ENCODE peak calls at places on chromosomes 5 and 9, in eight cellular contexts. One of them, this sample, is unnamed.

GRCh38 chr9:116234091-116234490 is 80.5 kb downstream of the PAPPA start:
- DNase-seq in suprapubic skin: no peak
- DNase-seq in activated T-cell treated with anti-CD3 and anti-CD28 coated beads, Interleukin-2, amount 50 U/mL, for 4 hours: no peak
- DNase-seq in neural crest cell: no peak
- DNase-seq in activated CD4-positive, alpha-beta T cell treated with anti-CD3 and anti-CD28 coated beads, Interleukin-2, amount 50 U/mL, for 4 hours: no peak
- DNase-seq in mucosa of gallbladder: no peak
- DNase-seq in T-cell: no peak
- DNase-seq in stimulated activated CD8-positive, alpha-beta memory T cell treated with anti-CD3 and anti-CD28 coated beads, Interleukin-15, amount 100 ng/mL, for 4 hours: no peak
- DNase-seq in this sample: no peak

GRCh38 chr5:41346609-41347008 is 133.3 kb upstream of the C6 start:
- DNase-seq in suprapubic skin: no peak
- DNase-seq in activated T-cell treated with anti-CD3 and anti-CD28 coated beads, Interleukin-2, amount 50 U/mL, for 4 hours: no peak
- DNase-seq in neural crest cell: no peak
- DNase-seq in activated CD4-positive, alpha-beta T cell treated with anti-CD3 and anti-CD28 coated beads, Interleukin-2, amount 50 U/mL, for 4 hours: no peak
- DNase-seq in mucosa of gallbladder: no peak
- DNase-seq in T-cell: no peak
- DNase-seq in stimulated activated CD8-positive, alpha-beta memory T cell treated with anti-CD3 and anti-CD28 coated beads, Interleukin-15, amount 100 ng/mL, for 4 hours: no peak
- DNase-seq in this sample: no peak

GRCh38 chr5:143135832-143136551 is 267.5 kb downstream of the NR3C1 start:
- DNase-seq in suprapubic skin: no peak
- DNase-seq in activated T-cell treated with anti-CD3 and anti-CD28 coated beads, Interleukin-2, amount 50 U/mL, for 4 hours: no peak
- DNase-seq in neural crest cell: no peak
- DNase-seq in activated CD4-positive, alpha-beta T cell treated with anti-CD3 and anti-CD28 coated beads, Interleukin-2, amount 50 U/mL, for 4 hours: no peak
- DNase-seq in mucosa of gallbladder: peak
- DNase-seq in T-cell: no peak
- DNase-seq in stimulated activated CD8-positive, alpha-beta memory T cell treated with anti-CD3 and anti-CD28 coated beads, Interleukin-15, amount 100 ng/mL, for 4 hours: no peak
- DNase-seq in this sample: no peak

GRCh38 chr5:9361835-9362234 is 184.0 kb downstream of the SEMA5A start:
- DNase-seq in suprapubic skin: no peak
- DNase-seq in activated T-cell treated with anti-CD3 and anti-CD28 coated beads, Interleukin-2, amount 50 U/mL, for 4 hours: no peak
- DNase-seq in neural crest cell: peak
- DNase-seq in activated CD4-positive, alpha-beta T cell treated with anti-CD3 and anti-CD28 coated beads, Interleukin-2, amount 50 U/mL, for 4 hours: peak
- DNase-seq in mucosa of gallbladder: peak
- DNase-seq in T-cell: peak
- DNase-seq in stimulated activated CD8-positive, alpha-beta memory T cell treated with anti-CD3 and anti-CD28 coated beads, Interleukin-15, amount 100 ng/mL, for 4 hours: no peak
- DNase-seq in this sample: peak

GRCh38 chr5:141814064-141814982 is 63.9 kb downstream of the PCDH1 start:
- DNase-seq in suprapubic skin: no peak
- DNase-seq in activated T-cell treated with anti-CD3 and anti-CD28 coated beads, Interleukin-2, amount 50 U/mL, for 4 hours: peak
- DNase-seq in neural crest cell: peak
- DNase-seq in activated CD4-positive, alpha-beta T cell treated with anti-CD3 and anti-CD28 coated beads, Interleukin-2, amount 50 U/mL, for 4 hours: peak
- DNase-seq in mucosa of gallbladder: peak
- DNase-seq in T-cell: peak
- DNase-seq in stimulated activated CD8-positive, alpha-beta memory T cell treated with anti-CD3 and anti-CD28 coated beads, Interleukin-15, amount 100 ng/mL, for 4 hours: no peak
- DNase-seq in this sample: no peak

GRCh38 chr5:114700823-114701222 is 339.0 kb downstream of the KCNN2 start:
- DNase-seq in suprapubic skin: no peak
- DNase-seq in activated T-cell treated with anti-CD3 and anti-CD28 coated beads, Interleukin-2, amount 50 U/mL, for 4 hours: no peak
- DNase-seq in neural crest cell: no peak
- DNase-seq in activated CD4-positive, alpha-beta T cell treated with anti-CD3 and anti-CD28 coated beads, Interleukin-2, amount 50 U/mL, for 4 hours: no peak
- DNase-seq in mucosa of gallbladder: no peak
- DNase-seq in T-cell: no peak
- DNase-seq in stimulated activated CD8-positive, alpha-beta memory T cell treated with anti-CD3 and anti-CD28 coated beads, Interleukin-15, amount 100 ng/mL, for 4 hours: no peak
- DNase-seq in this sample: no peak

GRCh38 chr5:18112066-18112465 is 477.8 kb downstream of the TAF11L14 start:
- DNase-seq in suprapubic skin: no peak
- DNase-seq in activated T-cell treated with anti-CD3 and anti-CD28 coated beads, Interleukin-2, amount 50 U/mL, for 4 hours: no peak
- DNase-seq in neural crest cell: no peak
- DNase-seq in activated CD4-positive, alpha-beta T cell treated with anti-CD3 and anti-CD28 coated beads, Interleukin-2, amount 50 U/mL, for 4 hours: no peak
- DNase-seq in mucosa of gallbladder: no peak
- DNase-seq in T-cell: no peak
- DNase-seq in stimulated activated CD8-positive, alpha-beta memory T cell treated with anti-CD3 and anti-CD28 coated beads, Interleukin-15, amount 100 ng/mL, for 4 hours: no peak
- DNase-seq in this sample: no peak

GRCh38 chr9:129458663-129459549 is 162.0 kb downstream of the C9orf50 start:
- DNase-seq in suprapubic skin: no peak
- DNase-seq in activated T-cell treated with anti-CD3 and anti-CD28 coated beads, Interleukin-2, amount 50 U/mL, for 4 hours: peak
- DNase-seq in neural crest cell: no peak
- DNase-seq in activated CD4-positive, alpha-beta T cell treated with anti-CD3 and anti-CD28 coated beads, Interleukin-2, amount 50 U/mL, for 4 hours: no peak
- DNase-seq in mucosa of gallbladder: peak
- DNase-seq in T-cell: peak
- DNase-seq in stimulated activated CD8-positive, alpha-beta memory T cell treated with anti-CD3 and anti-CD28 coated beads, Interleukin-15, amount 100 ng/mL, for 4 hours: no peak
- DNase-seq in this sample: peak

GRCh38 chr5:158880514-158881001 is 219.2 kb downstream of the EBF1 start:
- DNase-seq in suprapubic skin: no peak
- DNase-seq in activated T-cell treated with anti-CD3 and anti-CD28 coated beads, Interleukin-2, amount 50 U/mL, for 4 hours: no peak
- DNase-seq in neural crest cell: no peak
- DNase-seq in activated CD4-positive, alpha-beta T cell treated with anti-CD3 and anti-CD28 coated beads, Interleukin-2, amount 50 U/mL, for 4 hours: no peak
- DNase-seq in mucosa of gallbladder: no peak
- DNase-seq in T-cell: no peak
- DNase-seq in stimulated activated CD8-positive, alpha-beta memory T cell treated with anti-CD3 and anti-CD28 coated beads, Interleukin-15, amount 100 ng/mL, for 4 hours: no peak
- DNase-seq in this sample: no peak

GRCh38 chr9:114507726-114508125 is 2.5 kb upstream of the WHRN start:
- DNase-seq in suprapubic skin: no peak
- DNase-seq in activated T-cell treated with anti-CD3 and anti-CD28 coated beads, Interleukin-2, amount 50 U/mL, for 4 hours: no peak
- DNase-seq in neural crest cell: no peak
- DNase-seq in activated CD4-positive, alpha-beta T cell treated with anti-CD3 and anti-CD28 coated beads, Interleukin-2, amount 50 U/mL, for 4 hours: no peak
- DNase-seq in mucosa of gallbladder: no peak
- DNase-seq in T-cell: no peak
- DNase-seq in stimulated activated CD8-positive, alpha-beta memory T cell treated with anti-CD3 and anti-CD28 coated beads, Interleukin-15, amount 100 ng/mL, for 4 hours: no peak
- DNase-seq in this sample: no peak

GRCh38 chr9:33868430-33869000 is 51.6 kb downstream of the UBE2R2 start:
- DNase-seq in suprapubic skin: no peak
- DNase-seq in activated T-cell treated with anti-CD3 and anti-CD28 coated beads, Interleukin-2, amount 50 U/mL, for 4 hours: no peak
- DNase-seq in neural crest cell: no peak
- DNase-seq in activated CD4-positive, alpha-beta T cell treated with anti-CD3 and anti-CD28 coated beads, Interleukin-2, amount 50 U/mL, for 4 hours: no peak
- DNase-seq in mucosa of gallbladder: no peak
- DNase-seq in T-cell: no peak
- DNase-seq in stimulated activated CD8-positive, alpha-beta memory T cell treated with anti-CD3 and anti-CD28 coated beads, Interleukin-15, amount 100 ng/mL, for 4 hours: no peak
- DNase-seq in this sample: no peak

GRCh38 chr9:21683484-21684175 is 118.8 kb upstream of the MTAP start:
- DNase-seq in suprapubic skin: no peak
- DNase-seq in activated T-cell treated with anti-CD3 and anti-CD28 coated beads, Interleukin-2, amount 50 U/mL, for 4 hours: no peak
- DNase-seq in neural crest cell: no peak
- DNase-seq in activated CD4-positive, alpha-beta T cell treated with anti-CD3 and anti-CD28 coated beads, Interleukin-2, amount 50 U/mL, for 4 hours: no peak
- DNase-seq in mucosa of gallbladder: no peak
- DNase-seq in T-cell: no peak
- DNase-seq in stimulated activated CD8-positive, alpha-beta memory T cell treated with anti-CD3 and anti-CD28 coated beads, Interleukin-15, amount 100 ng/mL, for 4 hours: no peak
- DNase-seq in this sample: no peak

GRCh38 chr9:133959966-133960567 is 32.1 kb downstream of the VAV2 start:
- DNase-seq in suprapubic skin: no peak
- DNase-seq in activated T-cell treated with anti-CD3 and anti-CD28 coated beads, Interleukin-2, amount 50 U/mL, for 4 hours: no peak
- DNase-seq in neural crest cell: no peak
- DNase-seq in activated CD4-positive, alpha-beta T cell treated with anti-CD3 and anti-CD28 coated beads, Interleukin-2, amount 50 U/mL, for 4 hours: no peak
- DNase-seq in mucosa of gallbladder: no peak
- DNase-seq in T-cell: no peak
- DNase-seq in stimulated activated CD8-positive, alpha-beta memory T cell treated with anti-CD3 and anti-CD28 coated beads, Interleukin-15, amount 100 ng/mL, for 4 hours: no peak
- DNase-seq in this sample: no peak

GRCh38 chr5:4130819-4131218 is 535.2 kb downstream of the IRX1 start:
- DNase-seq in suprapubic skin: no peak
- DNase-seq in activated T-cell treated with anti-CD3 and anti-CD28 coated beads, Interleukin-2, amount 50 U/mL, for 4 hours: no peak
- DNase-seq in neural crest cell: no peak
- DNase-seq in activated CD4-positive, alpha-beta T cell treated with anti-CD3 and anti-CD28 coated beads, Interleukin-2, amount 50 U/mL, for 4 hours: no peak
- DNase-seq in mucosa of gallbladder: no peak
- DNase-seq in T-cell: no peak
- DNase-seq in stimulated activated CD8-positive, alpha-beta memory T cell treated with anti-CD3 and anti-CD28 coated beads, Interleukin-15, amount 100 ng/mL, for 4 hours: no peak
- DNase-seq in this sample: no peak

GRCh38 chr9:119004618-119004990 is 364.6 kb downstream of the BRINP1 start:
- DNase-seq in suprapubic skin: peak
- DNase-seq in activated T-cell treated with anti-CD3 and anti-CD28 coated beads, Interleukin-2, amount 50 U/mL, for 4 hours: no peak
- DNase-seq in neural crest cell: no peak
- DNase-seq in activated CD4-positive, alpha-beta T cell treated with anti-CD3 and anti-CD28 coated beads, Interleukin-2, amount 50 U/mL, for 4 hours: no peak
- DNase-seq in mucosa of gallbladder: peak
- DNase-seq in T-cell: no peak
- DNase-seq in stimulated activated CD8-positive, alpha-beta memory T cell treated with anti-CD3 and anti-CD28 coated beads, Interleukin-15, amount 100 ng/mL, for 4 hours: no peak
- DNase-seq in this sample: no peak

GRCh38 chr9:112315905-112316304 is 17.5 kb downstream of the PTBP3 start:
- DNase-seq in suprapubic skin: no peak
- DNase-seq in activated T-cell treated with anti-CD3 and anti-CD28 coated beads, Interleukin-2, amount 50 U/mL, for 4 hours: no peak
- DNase-seq in neural crest cell: no peak
- DNase-seq in activated CD4-positive, alpha-beta T cell treated with anti-CD3 and anti-CD28 coated beads, Interleukin-2, amount 50 U/mL, for 4 hours: no peak
- DNase-seq in mucosa of gallbladder: no peak
- DNase-seq in T-cell: no peak
- DNase-seq in stimulated activated CD8-positive, alpha-beta memory T cell treated with anti-CD3 and anti-CD28 coated beads, Interleukin-15, amount 100 ng/mL, for 4 hours: no peak
- DNase-seq in this sample: no peak

GRCh38 chr9:127574089-127574921 is 37.8 kb upstream of the STXBP1 start:
- DNase-seq in suprapubic skin: no peak
- DNase-seq in activated T-cell treated with anti-CD3 and anti-CD28 coated beads, Interleukin-2, amount 50 U/mL, for 4 hours: no peak
- DNase-seq in neural crest cell: no peak
- DNase-seq in activated CD4-positive, alpha-beta T cell treated with anti-CD3 and anti-CD28 coated beads, Interleukin-2, amount 50 U/mL, for 4 hours: peak
- DNase-seq in mucosa of gallbladder: peak
- DNase-seq in T-cell: no peak
- DNase-seq in stimulated activated CD8-positive, alpha-beta memory T cell treated with anti-CD3 and anti-CD28 coated beads, Interleukin-15, amount 100 ng/mL, for 4 hours: no peak
- DNase-seq in this sample: peak

GRCh38 chr5:153745778-153746420 is 255.4 kb downstream of the GRIA1 start:
- DNase-seq in suprapubic skin: no peak
- DNase-seq in activated T-cell treated with anti-CD3 and anti-CD28 coated beads, Interleukin-2, amount 50 U/mL, for 4 hours: no peak
- DNase-seq in neural crest cell: no peak
- DNase-seq in activated CD4-positive, alpha-beta T cell treated with anti-CD3 and anti-CD28 coated beads, Interleukin-2, amount 50 U/mL, for 4 hours: no peak
- DNase-seq in mucosa of gallbladder: no peak
- DNase-seq in T-cell: no peak
- DNase-seq in stimulated activated CD8-positive, alpha-beta memory T cell treated with anti-CD3 and anti-CD28 coated beads, Interleukin-15, amount 100 ng/mL, for 4 hours: no peak
- DNase-seq in this sample: peak

GRCh38 chr5:92942762-92943161 is 638.3 kb downstream of the NR2F1-AS1 start:
- DNase-seq in suprapubic skin: no peak
- DNase-seq in activated T-cell treated with anti-CD3 and anti-CD28 coated beads, Interleukin-2, amount 50 U/mL, for 4 hours: no peak
- DNase-seq in neural crest cell: no peak
- DNase-seq in activated CD4-positive, alpha-beta T cell treated with anti-CD3 and anti-CD28 coated beads, Interleukin-2, amount 50 U/mL, for 4 hours: no peak
- DNase-seq in mucosa of gallbladder: no peak
- DNase-seq in T-cell: no peak
- DNase-seq in stimulated activated CD8-positive, alpha-beta memory T cell treated with anti-CD3 and anti-CD28 coated beads, Interleukin-15, amount 100 ng/mL, for 4 hours: no peak
- DNase-seq in this sample: no peak

GRCh38 chr9:86126998-86127972 is 27.9 kb upstream of the GOLM1 start:
- DNase-seq in suprapubic skin: no peak
- DNase-seq in activated T-cell treated with anti-CD3 and anti-CD28 coated beads, Interleukin-2, amount 50 U/mL, for 4 hours: no peak
- DNase-seq in neural crest cell: peak
- DNase-seq in activated CD4-positive, alpha-beta T cell treated with anti-CD3 and anti-CD28 coated beads, Interleukin-2, amount 50 U/mL, for 4 hours: no peak
- DNase-seq in mucosa of gallbladder: peak
- DNase-seq in T-cell: no peak
- DNase-seq in stimulated activated CD8-positive, alpha-beta memory T cell treated with anti-CD3 and anti-CD28 coated beads, Interleukin-15, amount 100 ng/mL, for 4 hours: no peak
- DNase-seq in this sample: no peak

GRCh38 chr5:74201334-74202081 is 439.0 kb downstream of the ENC1 start:
- DNase-seq in suprapubic skin: no peak
- DNase-seq in activated T-cell treated with anti-CD3 and anti-CD28 coated beads, Interleukin-2, amount 50 U/mL, for 4 hours: no peak
- DNase-seq in neural crest cell: no peak
- DNase-seq in activated CD4-positive, alpha-beta T cell treated with anti-CD3 and anti-CD28 coated beads, Interleukin-2, amount 50 U/mL, for 4 hours: no peak
- DNase-seq in mucosa of gallbladder: peak
- DNase-seq in T-cell: no peak
- DNase-seq in stimulated activated CD8-positive, alpha-beta memory T cell treated with anti-CD3 and anti-CD28 coated beads, Interleukin-15, amount 100 ng/mL, for 4 hours: no peak
- DNase-seq in this sample: no peak

GRCh38 chr5:142872217-142872616 is 102.0 kb downstream of the ARHGAP26 start:
- DNase-seq in suprapubic skin: no peak
- DNase-seq in activated T-cell treated with anti-CD3 and anti-CD28 coated beads, Interleukin-2, amount 50 U/mL, for 4 hours: no peak
- DNase-seq in neural crest cell: no peak
- DNase-seq in activated CD4-positive, alpha-beta T cell treated with anti-CD3 and anti-CD28 coated beads, Interleukin-2, amount 50 U/mL, for 4 hours: no peak
- DNase-seq in mucosa of gallbladder: no peak
- DNase-seq in T-cell: no peak
- DNase-seq in stimulated activated CD8-positive, alpha-beta memory T cell treated with anti-CD3 and anti-CD28 coated beads, Interleukin-15, amount 100 ng/mL, for 4 hours: no peak
- DNase-seq in this sample: no peak

GRCh38 chr9:135555910-135556309 is 5.6 kb upstream of the PAEP start:
- DNase-seq in suprapubic skin: no peak
- DNase-seq in activated T-cell treated with anti-CD3 and anti-CD28 coated beads, Interleukin-2, amount 50 U/mL, for 4 hours: no peak
- DNase-seq in neural crest cell: no peak
- DNase-seq in activated CD4-positive, alpha-beta T cell treated with anti-CD3 and anti-CD28 coated beads, Interleukin-2, amount 50 U/mL, for 4 hours: no peak
- DNase-seq in mucosa of gallbladder: no peak
- DNase-seq in T-cell: no peak
- DNase-seq in stimulated activated CD8-positive, alpha-beta memory T cell treated with anti-CD3 and anti-CD28 coated beads, Interleukin-15, amount 100 ng/mL, for 4 hours: no peak
- DNase-seq in this sample: no peak

GRCh38 chr9:81108391-81108790 is 581.0 kb downstream of the TLE1 start:
- DNase-seq in suprapubic skin: no peak
- DNase-seq in activated T-cell treated with anti-CD3 and anti-CD28 coated beads, Interleukin-2, amount 50 U/mL, for 4 hours: no peak
- DNase-seq in neural crest cell: no peak
- DNase-seq in activated CD4-positive, alpha-beta T cell treated with anti-CD3 and anti-CD28 coated beads, Interleukin-2, amount 50 U/mL, for 4 hours: no peak
- DNase-seq in mucosa of gallbladder: no peak
- DNase-seq in T-cell: no peak
- DNase-seq in stimulated activated CD8-positive, alpha-beta memory T cell treated with anti-CD3 and anti-CD28 coated beads, Interleukin-15, amount 100 ng/mL, for 4 hours: no peak
- DNase-seq in this sample: no peak

GRCh38 chr5:150214289-150214688 is 24.4 kb downstream of the SLC6A7 start:
- DNase-seq in suprapubic skin: no peak
- DNase-seq in activated T-cell treated with anti-CD3 and anti-CD28 coated beads, Interleukin-2, amount 50 U/mL, for 4 hours: no peak
- DNase-seq in neural crest cell: no peak
- DNase-seq in activated CD4-positive, alpha-beta T cell treated with anti-CD3 and anti-CD28 coated beads, Interleukin-2, amount 50 U/mL, for 4 hours: no peak
- DNase-seq in mucosa of gallbladder: no peak
- DNase-seq in T-cell: no peak
- DNase-seq in stimulated activated CD8-positive, alpha-beta memory T cell treated with anti-CD3 and anti-CD28 coated beads, Interleukin-15, amount 100 ng/mL, for 4 hours: no peak
- DNase-seq in this sample: no peak

GRCh38 chr5:160685695-160686094 is 166.3 kb downstream of the ATP10B start:
- DNase-seq in suprapubic skin: no peak
- DNase-seq in activated T-cell treated with anti-CD3 and anti-CD28 coated beads, Interleukin-2, amount 50 U/mL, for 4 hours: no peak
- DNase-seq in neural crest cell: no peak
- DNase-seq in activated CD4-positive, alpha-beta T cell treated with anti-CD3 and anti-CD28 coated beads, Interleukin-2, amount 50 U/mL, for 4 hours: no peak
- DNase-seq in mucosa of gallbladder: peak
- DNase-seq in T-cell: no peak
- DNase-seq in stimulated activated CD8-positive, alpha-beta memory T cell treated with anti-CD3 and anti-CD28 coated beads, Interleukin-15, amount 100 ng/mL, for 4 hours: no peak
- DNase-seq in this sample: no peak

GRCh38 chr5:125220284-125220683 is 473.8 kb upstream of the ZNF608 start:
- DNase-seq in suprapubic skin: no peak
- DNase-seq in activated T-cell treated with anti-CD3 and anti-CD28 coated beads, Interleukin-2, amount 50 U/mL, for 4 hours: no peak
- DNase-seq in neural crest cell: no peak
- DNase-seq in activated CD4-positive, alpha-beta T cell treated with anti-CD3 and anti-CD28 coated beads, Interleukin-2, amount 50 U/mL, for 4 hours: no peak
- DNase-seq in mucosa of gallbladder: no peak
- DNase-seq in T-cell: no peak
- DNase-seq in stimulated activated CD8-positive, alpha-beta memory T cell treated with anti-CD3 and anti-CD28 coated beads, Interleukin-15, amount 100 ng/mL, for 4 hours: no peak
- DNase-seq in this sample: no peak

GRCh38 chr9:124786881-124787573 is 10.1 kb downstream of the OLFML2A start:
- DNase-seq in suprapubic skin: peak
- DNase-seq in activated T-cell treated with anti-CD3 and anti-CD28 coated beads, Interleukin-2, amount 50 U/mL, for 4 hours: no peak
- DNase-seq in neural crest cell: no peak
- DNase-seq in activated CD4-positive, alpha-beta T cell treated with anti-CD3 and anti-CD28 coated beads, Interleukin-2, amount 50 U/mL, for 4 hours: no peak
- DNase-seq in mucosa of gallbladder: no peak
- DNase-seq in T-cell: no peak
- DNase-seq in stimulated activated CD8-positive, alpha-beta memory T cell treated with anti-CD3 and anti-CD28 coated beads, Interleukin-15, amount 100 ng/mL, for 4 hours: no peak
- DNase-seq in this sample: no peak